ENCODE peak calls at places on chromosomes 7 and 10, in eight cellular contexts. One of them, this sample, is unnamed.

GRCh38 chr7:45259966-45260646 is 102.5 kb downstream of the RAMP3 start:
- DNase-seq in GM23248: peak
- DNase-seq in C1 segment of cervical spinal cord: no peak
- DNase-seq in glutamatergic neuron: peak
- DNase-seq in HEK293T: peak
- DNase-seq in cardiac fibroblast: peak
- DNase-seq in activated CD4-positive, alpha-beta T cell treated with anti-CD3 and anti-CD28 coated beads for 48 hours: peak
- DNase-seq in HFF-Myc: no peak
- DNase-seq in this sample: no peak

GRCh38 chr10:43282881-43283280 is 16.0 kb upstream of the RASGEF1A start:
- DNase-seq in HEK293T: peak
- DNase-seq in GM23248: peak
- DNase-seq in C1 segment of cervical spinal cord: no peak
- DNase-seq in HFF-Myc: no peak
- DNase-seq in activated CD4-positive, alpha-beta T cell treated with anti-CD3 and anti-CD28 coated beads for 48 hours: no peak
- DNase-seq in cardiac fibroblast: no peak
- DNase-seq in glutamatergic neuron: no peak
- DNase-seq in this sample: no peak

GRCh38 chr10:70918851-70919530 is 30.6 kb upstream of the PCBD1 start:
- DNase-seq in HEK293T: no peak
- DNase-seq in glutamatergic neuron: peak
- DNase-seq in cardiac fibroblast: no peak
- DNase-seq in GM23248: no peak
- DNase-seq in activated CD4-positive, alpha-beta T cell treated with anti-CD3 and anti-CD28 coated beads for 48 hours: no peak
- DNase-seq in C1 segment of cervical spinal cord: no peak
- DNase-seq in HFF-Myc: no peak
- DNase-seq in this sample: no peak

GRCh38 chr7:144384071-144384470 is 19.4 kb downstream of the NOBOX start:
- DNase-seq in HFF-Myc: no peak
- DNase-seq in cardiac fibroblast: no peak
- DNase-seq in C1 segment of cervical spinal cord: no peak
- DNase-seq in HEK293T: no peak
- DNase-seq in activated CD4-positive, alpha-beta T cell treated with anti-CD3 and anti-CD28 coated beads for 48 hours: no peak
- DNase-seq in GM23248: no peak
- DNase-seq in glutamatergic neuron: no peak
- DNase-seq in this sample: peak

GRCh38 chr7:39921505-39922250 is 28.4 kb upstream of the CDK13 start:
- DNase-seq in HFF-Myc: no peak
- DNase-seq in GM23248: peak
- DNase-seq in activated CD4-positive, alpha-beta T cell treated with anti-CD3 and anti-CD28 coated beads for 48 hours: no peak
- DNase-seq in glutamatergic neuron: no peak
- DNase-seq in HEK293T: no peak
- DNase-seq in cardiac fibroblast: no peak
- DNase-seq in C1 segment of cervical spinal cord: no peak
- DNase-seq in this sample: no peak

GRCh38 chr10:73886085-73886529 is 11.8 kb upstream of the CAMK2G start:
- DNase-seq in cardiac fibroblast: peak
- DNase-seq in HEK293T: peak
- DNase-seq in C1 segment of cervical spinal cord: no peak
- DNase-seq in HFF-Myc: no peak
- DNase-seq in GM23248: peak
- DNase-seq in activated CD4-positive, alpha-beta T cell treated with anti-CD3 and anti-CD28 coated beads for 48 hours: peak
- DNase-seq in glutamatergic neuron: peak
- DNase-seq in this sample: peak

GRCh38 chr10:79124066-79124465 is 55.3 kb downstream of the ZMIZ1 start:
- DNase-seq in activated CD4-positive, alpha-beta T cell treated with anti-CD3 and anti-CD28 coated beads for 48 hours: no peak
- DNase-seq in HEK293T: no peak
- DNase-seq in C1 segment of cervical spinal cord: no peak
- DNase-seq in glutamatergic neuron: no peak
- DNase-seq in cardiac fibroblast: no peak
- DNase-seq in HFF-Myc: no peak
- DNase-seq in GM23248: no peak
- DNase-seq in this sample: no peak

GRCh38 chr10:26573674-26574073 is 123.8 kb upstream of the PDSS1 start:
- DNase-seq in C1 segment of cervical spinal cord: no peak
- DNase-seq in cardiac fibroblast: no peak
- DNase-seq in activated CD4-positive, alpha-beta T cell treated with anti-CD3 and anti-CD28 coated beads for 48 hours: no peak
- DNase-seq in HFF-Myc: no peak
- DNase-seq in glutamatergic neuron: no peak
- DNase-seq in HEK293T: no peak
- DNase-seq in GM23248: no peak
- DNase-seq in this sample: no peak